ENCODE peak calls at places on chromosomes 1 and 21, in nine cellular contexts. N, S, W, Z, T, D, H, I and P are unnamed samples.

GRCh38 chr1:68269637-68270430 is 37.5 kb upstream of the WLS start:
- DNase-seq in Z (no peak), I (peak; percentile 51), W (no peak), T (no peak), D (peak; percentile 27), H (no peak), N (no peak), S (no peak), P (no peak)

GRCh38 chr21:43966946-43967512 is 45.1 kb upstream of the TRAPPC10 start:
- DNase-seq in N (no peak), Z (no peak), T (no peak), H (no peak), W (no peak), S (no peak), I (no peak), D (no peak), P (no peak)

GRCh38 chr1:10753279-10753678 is 43.2 kb downstream of the CASZ1 start:
- DNase-seq in H (no peak), N (no peak), W (no peak), T (peak; percentile 51), I (no peak), S (no peak), D (no peak), Z (no peak), P (no peak)

GRCh38 chr1:151537112-151537511 is 3.0 kb upstream of the TUFT1 start:
- DNase-seq in S (no peak), H (no peak), Z (no peak), D (peak; percentile 87), I (peak; percentile 78), T (no peak), W (no peak), N (no peak), P (no peak)

GRCh38 chr1:89998306-89998705 is 3.4 kb downstream of the ZNF326 start:
- DNase-seq in T (no peak), H (no peak), W (no peak), Z (no peak), I (no peak), N (no peak), S (no peak), D (peak; percentile 45), P (no peak)

GRCh38 chr21:32499249-32500055 is 85.9 kb downstream of the TCP10L start:
- DNase-seq in H (no peak), Z (no peak), W (no peak), T (peak; percentile 23), S (no peak), I (no peak), D (peak; percentile 29), N (no peak), P (no peak)

GRCh38 chr1:84998642-84999280 is 1.8 kb upstream of the MCOLN2 start:
- DNase-seq in H (no peak), N (no peak), S (no peak), I (no peak), T (peak; percentile 37), D (no peak), W (peak; percentile 19), Z (no peak), P (no peak)

GRCh38 chr1:192550922-192551534 is 24.5 kb upstream of the RGS1 start:
- DNase-seq in Z (no peak), I (no peak), T (no peak), D (peak; percentile 60), N (no peak), H (no peak), W (no peak), S (no peak), P (no peak)

GRCh38 chr1:5829414-5829813 is 162.8 kb downstream of the NPHP4 start:
- DNase-seq in H (no peak), S (no peak), W (no peak), T (no peak), N (no peak), I (no peak), Z (no peak), D (no peak), P (no peak)

GRCh38 chr1:243213045-243213787 is 41.9 kb downstream of the CEP170 start:
- DNase-seq in N (no peak), I (no peak), T (no peak), W (no peak), S (no peak), H (no peak), Z (no peak), D (peak; percentile 64), P (no peak)

GRCh38 chr21:26925636-26926035 is 41.3 kb downstream of the ADAMTS5 start:
- DNase-seq in W (no peak), T (no peak), Z (no peak), D (no peak), N (peak; percentile 51), S (no peak), H (no peak), I (no peak), P (no peak)

GRCh38 chr1:171805395-171806115 is 24.1 kb downstream of the METTL13 start:
- DNase-seq in T (no peak), H (no peak), N (no peak), S (no peak), I (no peak), D (no peak), Z (no peak), W (no peak), P (no peak)

GRCh38 chr21:42039911-42040351 is 29.8 kb upstream of the ZBTB21 start:
- DNase-seq in S (no peak), T (peak; percentile 39), W (no peak), H (no peak), D (peak; percentile 74), N (no peak), I (no peak), Z (peak; percentile 81), P (no peak)

GRCh38 chr1:25148673-25149300 is 83.5 kb downstream of the SYF2 start:
- DNase-seq in T (peak; percentile 28), N (no peak), Z (no peak), S (no peak), I (peak; percentile 7), H (no peak), W (peak; percentile 14), D (no peak), P (no peak)

GRCh38 chr1:7574121-7575040 is 196.7 kb upstream of the VAMP3 start:
- DNase-seq in D (no peak), S (peak; percentile 43), I (no peak), T (no peak), H (no peak), Z (no peak), N (peak; percentile 60), W (no peak), P (peak; percentile 26)

GRCh38 chr1:167532375-167532774 is 14.0 kb upstream of the CD247 start:
- DNase-seq in H (no peak), I (no peak), W (no peak), D (no peak), T (no peak), Z (no peak), S (no peak), N (peak; percentile 37), P (no peak)

GRCh38 chr21:30044447-30045064 is 104.8 kb upstream of the GRIK1 start:
- DNase-seq in N (peak; percentile 33), T (peak; percentile 31), W (no peak), S (peak; percentile 27), D (peak; percentile 28), Z (no peak), H (no peak), I (peak; percentile 4), P (peak; percentile 2)

GRCh38 chr1:170247751-170248521 is 102.2 kb downstream of the NTMT2 start:
- DNase-seq in D (peak; percentile 36), W (no peak), I (no peak), S (no peak), Z (no peak), T (no peak), H (no peak), N (no peak), P (no peak)

GRCh38 chr1:93874025-93874651 is 4.9 kb downstream of the DNTTIP2 start:
- DNase-seq in Z (no peak), T (peak; percentile 56), S (peak; percentile 2), I (peak; percentile 13), D (peak; percentile 20), N (peak; percentile 8), H (no peak), W (no peak), P (no peak)